ENCODE peak calls at places on chromosomes 12 and 14, in eight cellular contexts. I is tibial artery; D is HCT116; U is tibial nerve; N is CD8-positive, alpha-beta memory T cell; C is hepatocyte; W is PC-3; P is right lobe of liver. Q is an unnamed sample.
A peak's percentile ranks its signal among the peaks of the same experiment; 100 is the strongest.

GRCh38 chr14:63088865-63089264 is 43.6 kb upstream of the KCNH5 start:
- DNase-seq in I (no peak), D (no peak), U (no peak), N (no peak), C (no peak), W (no peak), P (no peak), Q (no peak)

GRCh38 chr14:28057286-28058011 is 709.1 kb upstream of the FOXG1 start:
- DNase-seq in I (no peak), D (no peak), U (no peak), N (no peak), C (peak; percentile 37), W (no peak), P (no peak), Q (no peak)

GRCh38 chr14:49479432-49479831 is 106.7 kb downstream of the RPS29 start:
- DNase-seq in I (no peak), D (no peak), U (no peak), N (no peak), C (no peak), W (peak; percentile 80), P (peak; percentile 35), Q (peak; percentile 36)

GRCh38 chr12:124856132-124856841 is 7.4 kb downstream of the SCARB1 start:
- DNase-seq in I (no peak), D (no peak), U (no peak), N (no peak), C (no peak), W (no peak), P (no peak), Q (no peak)

GRCh38 chr14:101248840-101249675 is 312.2 kb upstream of the DIO3 start:
- DNase-seq in I (peak; percentile 40), D (no peak), U (no peak), N (no peak), C (no peak), W (no peak), P (no peak), Q (peak; percentile 39)

GRCh38 chr12:130766470-130766869 is 50.4 kb upstream of the RIMBP2 start:
- DNase-seq in I (no peak), D (no peak), U (no peak), N (no peak), C (no peak), W (no peak), P (no peak), Q (no peak)

GRCh38 chr12:10722905-10723866 is at the start of gene YBX3:
- DNase-seq in I (peak; percentile 94), D (peak; percentile 66), U (peak; percentile 86), N (peak; percentile 65), C (peak; percentile 91), W (peak; percentile 77), P (peak; percentile 80), Q (peak; percentile 90)

GRCh38 chr12:104010800-104011199 is 39.2 kb downstream of the GLT8D2 start:
- DNase-seq in I (no peak), D (no peak), U (no peak), N (no peak), C (no peak), W (no peak), P (no peak), Q (no peak)

GRCh38 chr12:45435945-45436710 is 220.2 kb downstream of the ANO6 start:
- DNase-seq in I (no peak), D (no peak), U (no peak), N (no peak), C (no peak), W (no peak), P (no peak), Q (no peak)

GRCh38 chr14:68143341-68143807 is 323.8 kb downstream of the RAD51B start:
- DNase-seq in I (peak; percentile 87), D (no peak), U (peak; percentile 72), N (no peak), C (peak; percentile 27), W (peak; percentile 28), P (peak; percentile 30), Q (peak; percentile 65)

GRCh38 chr12:32533971-32534590 is 134.7 kb downstream of the FGD4 start:
- DNase-seq in I (peak; percentile 78), D (peak; percentile 1), U (peak; percentile 53), N (no peak), C (peak; percentile 84), W (peak; percentile 43), P (peak; percentile 68), Q (no peak)

GRCh38 chr12:18811268-18811667 is 73.3 kb downstream of the CAPZA3 start:
- DNase-seq in I (no peak), D (no peak), U (no peak), N (no peak), C (no peak), W (no peak), P (no peak), Q (no peak)

GRCh38 chr12:18898469-18898868 is 160.6 kb downstream of the CAPZA3 start:
- DNase-seq in I (no peak), D (no peak), U (no peak), N (no peak), C (peak; percentile 7), W (no peak), P (no peak), Q (no peak)

GRCh38 chr12:49413796-49414195 is 46.5 kb downstream of the SPATS2 start:
- DNase-seq in I (no peak), D (no peak), U (no peak), N (no peak), C (no peak), W (peak; percentile 11), P (no peak), Q (no peak)

GRCh38 chr12:88538250-88538649 is 42.0 kb downstream of the KITLG start:
- DNase-seq in I (no peak), D (no peak), U (no peak), N (no peak), C (no peak), W (no peak), P (no peak), Q (no peak)

GRCh38 chr12:22312336-22312735 is 22.2 kb downstream of the ST8SIA1 start:
- DNase-seq in I (no peak), D (no peak), U (peak; percentile 38), N (no peak), C (no peak), W (peak; percentile 85), P (no peak), Q (no peak)

GRCh38 chr12:90978117-90978770 is 23.3 kb upstream of the CCER1 start:
- DNase-seq in I (no peak), D (peak; percentile 43), U (no peak), N (no peak), C (peak; percentile 69), W (peak; percentile 81), P (no peak), Q (no peak)

GRCh38 chr12:54977155-54977554 is 7.4 kb downstream of the TESPA1 start:
- DNase-seq in I (no peak), D (no peak), U (no peak), N (no peak), C (no peak), W (peak; percentile 24), P (no peak), Q (no peak)

GRCh38 chr14:100827140-100827517 is 1.2 kb downstream of the MEG3 start:
- DNase-seq in I (no peak), D (no peak), U (no peak), N (no peak), C (no peak), W (no peak), P (no peak), Q (peak; percentile 59)

GRCh38 chr14:101733211-101733610 is 28.3 kb upstream of the PPP2R5C start:
- DNase-seq in I (no peak), D (peak; percentile 21), U (no peak), N (no peak), C (no peak), W (peak; percentile 77), P (no peak), Q (no peak)

GRCh38 chr12:111993290-111994150 is 19.4 kb downstream of the TMEM116 start:
- DNase-seq in I (no peak), D (no peak), U (no peak), N (peak; percentile 74), C (no peak), W (no peak), P (no peak), Q (no peak)
- H3K27ac ChIP-seq in I (no peak overlapping the region), D (no peak overlapping the region), U (peak overlapping the region; percentile 41), N (peak overlapping the region; percentile 48), C (no peak overlapping the region), W (no peak overlapping the region), P (no peak overlapping the region), Q (no peak overlapping the region)

DNA sequence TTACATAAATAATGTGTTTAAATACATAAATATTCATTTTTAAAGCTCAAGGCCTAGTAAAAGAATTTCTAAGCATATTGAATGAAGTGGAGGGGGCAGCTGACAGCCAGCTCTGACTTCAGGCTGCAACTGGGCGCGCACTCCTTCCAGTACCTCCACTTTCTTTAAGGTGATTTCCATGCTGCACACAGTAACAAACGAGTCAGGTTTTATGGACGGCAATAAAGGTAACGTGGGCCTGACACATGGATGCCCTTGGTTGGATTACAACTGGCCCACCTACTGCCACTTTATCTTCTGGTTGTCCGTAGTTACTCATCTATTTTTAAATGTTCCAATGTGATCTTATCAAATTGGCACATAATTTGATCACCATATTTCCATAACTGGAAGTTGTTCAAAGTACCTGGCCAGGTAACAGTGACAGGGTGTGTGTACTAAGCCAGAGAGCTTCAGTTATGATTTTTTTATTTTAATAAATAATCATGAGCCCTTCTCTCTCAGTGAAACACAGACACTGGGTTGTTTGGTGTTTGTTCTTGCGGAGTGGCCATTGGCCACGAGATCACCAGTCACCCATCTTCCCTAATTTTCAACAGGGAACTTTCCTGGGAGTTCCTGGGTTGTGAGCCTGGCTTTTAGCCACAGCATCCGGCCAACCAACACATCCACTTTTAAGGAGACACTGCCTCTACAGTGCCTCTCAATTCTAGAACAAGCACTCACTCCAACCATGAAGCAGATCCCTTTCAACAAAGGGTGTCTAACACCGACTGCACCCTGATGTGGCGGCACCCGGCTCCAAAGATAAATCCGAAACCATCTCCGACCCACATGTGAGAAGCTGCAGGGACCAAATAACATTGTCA is 50.2 kb downstream of the FOXN3 start:
- DNase-seq in I (peak; percentile 79), D (no peak), U (peak; percentile 28), N (no peak), C (peak; percentile 59), W (no peak), P (no peak), Q (no peak)
- H3K4me3 ChIP-seq in I (peak overlapping the region; percentile 33), D (no peak overlapping the region), U (no peak overlapping the region), N (no peak overlapping the region), C (no peak overlapping the region), W (no peak overlapping the region), P (peak overlapping the region; percentile 2), Q (no peak overlapping the region)

GRCh38 chr14:23366163-23366921 is 1.4 kb upstream of the EFS start:
- DNase-seq in I (peak; percentile 92), D (no peak), U (peak; percentile 57), N (no peak), C (peak; percentile 87), W (no peak), P (no peak), Q (peak; percentile 60)
- H3K27ac ChIP-seq in I (peak overlapping the region; percentile 98), D (no peak overlapping the region), U (peak overlapping the region; percentile 89), N (no peak overlapping the region), C (peak overlapping the region; percentile 99), W (no peak overlapping the region), P (peak overlapping the region; percentile 47), Q (peak overlapping the region; percentile 3)

DNA sequence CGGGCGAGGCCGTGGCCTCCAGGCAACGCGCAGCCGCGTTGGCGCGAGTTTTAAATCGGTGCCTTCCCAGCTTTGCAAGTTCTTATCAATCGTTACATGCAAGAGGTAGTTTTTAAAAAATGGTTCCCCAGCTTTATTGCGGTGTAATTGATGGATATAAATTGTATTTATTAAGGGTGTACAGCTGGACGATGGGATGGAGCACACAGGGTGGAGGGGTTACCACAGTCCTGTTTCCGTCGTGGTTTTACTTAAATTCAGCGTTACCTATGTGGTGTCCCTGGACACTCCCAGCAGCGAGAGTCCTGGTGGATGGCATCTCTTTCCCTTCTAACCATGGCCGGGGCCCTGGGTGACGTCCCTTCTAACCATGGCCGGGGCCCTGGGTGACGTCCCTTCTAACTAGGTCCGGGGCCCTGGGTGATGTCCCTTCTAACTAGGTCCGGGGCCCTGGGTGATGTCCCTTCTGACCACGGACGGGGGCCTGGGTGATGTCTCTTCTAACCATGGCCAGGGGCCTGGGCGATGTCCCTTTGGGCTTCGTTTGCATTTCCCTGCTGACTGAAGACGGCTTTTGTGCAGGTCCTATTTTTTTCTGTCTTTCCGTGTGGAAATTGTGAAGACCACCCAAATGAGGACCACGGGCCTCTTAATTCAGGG is 97.9 kb downstream of the TNFAIP2 start:
- DNase-seq in I (no peak), D (no peak), U (no peak), N (no peak), C (no peak), W (no peak), P (no peak), Q (no peak)
- H3K4me3 ChIP-seq in I (peak overlapping the region; percentile 16), D (no peak overlapping the region), U (no peak overlapping the region), N (no peak overlapping the region), C (peak overlapping the region; percentile 10), W (no peak overlapping the region), P (peak overlapping the region; percentile 27), Q (no peak overlapping the region)